ENCODE peak calls at places on chromosomes 7 and 10, in ten cellular contexts. V is frontal cortex, I is H54, O is Right ventricle myocardium inferior, G is colonic mucosa, L is NCI-H1105, R is NCI-H146, S is astrocyte of the spinal cord, D is NCI-H2081, Z is cardiac septum. C is an unnamed sample.
A peak's percentile ranks its signal among the peaks of the same experiment; 100 is the strongest.

GRCh38 chr7:128031901-128032604 is 816 bp upstream of the LRRC4 start:
- DNase-seq in D (no peak), S (peak; percentile 87), G (no peak), I (no peak), L (peak; percentile 61), Z (peak; percentile 81), R (peak; percentile 72), V (peak; percentile 76), O (peak; percentile 81), C (peak; percentile 71)

GRCh38 chr10:44395396-44395795 is 10.5 kb upstream of the CXCL12 start:
- DNase-seq in S (no peak), Z (peak; percentile 49), I (no peak), G (peak; percentile 26), V (no peak), R (no peak), L (no peak), O (no peak), D (no peak), C (no peak)

GRCh38 chr7:22665816-22666375 is 61.1 kb upstream of the IL6 start:
- DNase-seq in D (no peak), I (no peak), Z (no peak), O (no peak), G (no peak), V (no peak), R (no peak), L (no peak), S (no peak), C (peak; percentile 25)

GRCh38 chr7:6367701-6368211 is 80.0 kb downstream of the DAGLB start:
- DNase-seq in D (no peak), O (no peak), L (no peak), R (no peak), G (no peak), S (peak; percentile 31), I (no peak), V (no peak), Z (no peak), C (peak; percentile 71)

GRCh38 chr10:118409295-118409694 is 67.2 kb upstream of the FAM204A start:
- DNase-seq in S (no peak), I (no peak), V (no peak), L (no peak), G (no peak), Z (no peak), O (no peak), D (no peak), R (no peak), C (no peak)

GRCh38 chr7:20352573-20353304 is 22.0 kb downstream of the ITGB8 start:
- DNase-seq in Z (no peak), V (no peak), I (peak; percentile 63), R (no peak), L (no peak), G (no peak), D (no peak), S (peak; percentile 57), O (no peak), C (peak; percentile 98)

GRCh38 chr10:130742936-130743675 is 568.4 kb downstream of the TCERG1L start:
- DNase-seq in V (no peak), Z (peak; percentile 49), O (no peak), D (no peak), R (no peak), G (no peak), L (no peak), S (no peak), I (no peak), C (no peak)

GRCh38 chr10:123608047-123608446 is 58.1 kb upstream of the GPR26 start:
- DNase-seq in V (no peak), I (no peak), L (no peak), R (no peak), O (no peak), S (no peak), D (no peak), Z (no peak), G (no peak), C (no peak)

GRCh38 chr10:31099664-31100063 is 68.0 kb upstream of the ZNF438 start:
- DNase-seq in I (peak; percentile 17), L (no peak), Z (no peak), D (no peak), V (no peak), S (peak; percentile 60), O (no peak), R (no peak), G (peak; percentile 67), C (peak; percentile 77)

GRCh38 chr10:110643670-110644597 is at the start of gene RBM20:
- DNase-seq in G (no peak), S (peak; percentile 21), R (peak; percentile 62), O (peak; percentile 79), D (no peak), V (peak; percentile 42), Z (peak; percentile 88), I (peak; percentile 30), L (no peak), C (peak; percentile 24)

GRCh38 chr10:97821308-97822038 is 28.2 kb upstream of the GOLGA7B start:
- DNase-seq in L (no peak), R (peak; percentile 92), V (no peak), O (no peak), Z (no peak), D (peak; percentile 9), S (no peak), I (no peak), G (no peak), C (peak; percentile 51)

GRCh38 chr10:24465899-24466615 is 257.1 kb downstream of the KIAA1217 start:
- DNase-seq in O (no peak), S (peak; percentile 97), G (peak; percentile 75), V (no peak), I (peak; percentile 28), D (no peak), Z (no peak), R (no peak), L (no peak), C (peak; percentile 95)

GRCh38 chr7:120600607-120601006 is 257.3 kb downstream of the TSPAN12 start:
- DNase-seq in V (no peak), I (no peak), L (no peak), R (no peak), S (no peak), O (no peak), D (no peak), G (no peak), Z (no peak), C (no peak)

GRCh38 chr10:110481948-110482347 is 15.8 kb upstream of the DUSP5 start:
- DNase-seq in D (no peak), I (no peak), R (no peak), L (no peak), G (no peak), V (no peak), O (no peak), Z (no peak), S (no peak), C (peak; percentile 77)

GRCh38 chr10:78452782-78453181 is 419.1 kb downstream of the RPS24 start:
- DNase-seq in S (no peak), Z (peak; percentile 43), D (no peak), O (no peak), G (no peak), R (no peak), I (no peak), L (no peak), V (no peak), C (no peak)

GRCh38 chr7:6482743-6483119 is 35.0 kb upstream of the DAGLB start:
- DNase-seq in V (no peak), D (no peak), G (no peak), S (no peak), R (no peak), O (no peak), I (no peak), Z (no peak), L (no peak), C (no peak)

GRCh38 chr10:45280113-45280512 is 35.3 kb downstream of the OR13A1 start:
- DNase-seq in V (no peak), L (no peak), Z (no peak), O (no peak), D (no peak), R (no peak), S (no peak), I (no peak), G (no peak), C (no peak)

GRCh38 chr10:67696029-67696428 is at the start of gene CTNNA3:
- DNase-seq in V (no peak), D (no peak), Z (no peak), O (no peak), R (no peak), L (no peak), S (no peak), G (no peak), I (no peak), C (no peak)

GRCh38 chr7:116392806-116393205 is 106.7 kb upstream of the CAV2 start:
- DNase-seq in O (no peak), R (no peak), L (no peak), G (no peak), S (no peak), V (no peak), Z (no peak), I (no peak), D (no peak), C (no peak)

GRCh38 chr7:32891046-32891799 is at the start of gene KBTBD2:
- DNase-seq in Z (peak; percentile 93), O (peak; percentile 92), L (peak; percentile 84), V (peak; percentile 37), G (peak; percentile 78), I (peak; percentile 88), D (peak; percentile 43), S (peak; percentile 87), R (peak; percentile 90), C (peak; percentile 80)

GRCh38 chr7:23472974-23473847 is 2.9 kb upstream of the IGF2BP3 start:
- DNase-seq in I (peak; percentile 41), D (peak; percentile 53), G (peak; percentile 28), S (peak; percentile 19), L (no peak), R (peak; percentile 74), V (no peak), Z (no peak), O (no peak), C (peak; percentile 35)

GRCh38 chr10:10826125-10826524 is 191.5 kb upstream of the CELF2 start:
- DNase-seq in D (no peak), R (no peak), G (no peak), V (no peak), I (no peak), S (peak; percentile 81), L (no peak), Z (no peak), O (no peak), C (no peak)

GRCh38 chr10:7070950-7071349 is 339.9 kb downstream of the SFMBT2 start:
- DNase-seq in L (no peak), S (no peak), Z (no peak), I (no peak), V (no peak), R (no peak), D (no peak), O (no peak), G (no peak), C (no peak)

GRCh38 chr10:103847909-103848468 is 7.4 kb downstream of the SH3PXD2A start:
- DNase-seq in S (no peak), G (peak; percentile 20), R (no peak), Z (no peak), O (no peak), L (no peak), V (no peak), D (no peak), I (no peak), C (peak; percentile 37)

GRCh38 chr10:91712315-91712714 is 79.4 kb upstream of the PPP1R3C start:
- DNase-seq in R (no peak), S (no peak), Z (no peak), L (no peak), D (no peak), O (no peak), I (no peak), G (no peak), V (no peak), C (no peak)

GRCh38 chr7:48832303-48832845 is 92.0 kb upstream of the CDC14C start:
- DNase-seq in Z (no peak), V (no peak), I (no peak), R (no peak), L (no peak), G (no peak), D (no peak), S (no peak), O (peak; percentile 1), C (no peak)

GRCh38 chr7:136857573-136857972 is 10.9 kb upstream of the CHRM2 start:
- DNase-seq in Z (no peak), L (no peak), R (no peak), D (no peak), V (no peak), G (no peak), O (no peak), I (no peak), S (peak; percentile 54), C (peak; percentile 46)

GRCh38 chr7:82419200-82419599 is 24.4 kb downstream of the CACNA2D1 start:
- DNase-seq in S (no peak), I (no peak), D (peak; percentile 92), O (no peak), L (peak; percentile 27), Z (peak; percentile 79), G (no peak), R (peak; percentile 92), V (no peak), C (no peak)